ENCODE peak calls at places on chromosomes 11 and 22, in five cellular contexts. B is H1, A is NT2/D1, Y is HepG2, V is GM12878. H is an unnamed sample.

GRCh38 chr11:100741866-100742625 is 55.0 kb downstream of the ARHGAP42 start:
- DNase-seq in B (no peak), A (no peak), Y (no peak), V (no peak), H (no peak)

GRCh38 chr11:122601131-122602125 is 54.1 kb upstream of the UBASH3B start:
- DNase-seq in B (no peak), A (no peak), Y (peak), V (no peak), H (no peak)

GRCh38 chr11:71267807-71268421 is 15.5 kb upstream of the SHANK2 start:
- DNase-seq in B (no peak), A (no peak), Y (no peak), V (no peak), H (no peak)

GRCh38 chr11:65498977-65499712 is at the start of gene MALAT1:
- DNase-seq in B (no peak), A (peak), Y (peak), V (peak), H (peak)

GRCh38 chr11:110376711-110377324 is 52.9 kb upstream of the FDX1 start:
- DNase-seq in B (peak), A (peak), Y (peak), V (peak), H (peak)

GRCh38 chr22:47862394-47862793 is 1099.9 kb downstream of the TBC1D22A start:
- DNase-seq in B (no peak), A (no peak), Y (no peak), V (no peak), H (no peak)

GRCh38 chr11:65298131-65298535 is 16.5 kb upstream of the CDC42EP2 start:
- DNase-seq in B (no peak), A (no peak), Y (no peak), V (no peak), H (no peak)

GRCh38 chr11:11083441-11083840 is 225.6 kb upstream of the ZBED5 start:
- DNase-seq in B (no peak), A (no peak), Y (no peak), V (no peak), H (no peak)

GRCh38 chr11:90493379-90493778 is 270.5 kb upstream of the CHORDC1 start:
- DNase-seq in B (no peak), A (no peak), Y (no peak), V (no peak), H (no peak)

GRCh38 chr22:35191412-35191811 is 65.9 kb upstream of the HMGXB4 start:
- DNase-seq in B (no peak), A (no peak), Y (peak), V (no peak), H (no peak)

GRCh38 chr11:96967616-96968015 is 577.8 kb downstream of the JRKL start:
- DNase-seq in B (no peak), A (no peak), Y (no peak), V (no peak), H (no peak)

GRCh38 chr11:57597971-57598830 is 716 bp downstream of the SERPING1 start:
- DNase-seq in B (peak), A (peak), Y (peak), V (no peak), H (peak)

GRCh38 chr11:126886636-126887035 is 113.9 kb downstream of the KIRREL3 start:
- DNase-seq in B (no peak), A (no peak), Y (no peak), V (no peak), H (no peak)

DNA sequence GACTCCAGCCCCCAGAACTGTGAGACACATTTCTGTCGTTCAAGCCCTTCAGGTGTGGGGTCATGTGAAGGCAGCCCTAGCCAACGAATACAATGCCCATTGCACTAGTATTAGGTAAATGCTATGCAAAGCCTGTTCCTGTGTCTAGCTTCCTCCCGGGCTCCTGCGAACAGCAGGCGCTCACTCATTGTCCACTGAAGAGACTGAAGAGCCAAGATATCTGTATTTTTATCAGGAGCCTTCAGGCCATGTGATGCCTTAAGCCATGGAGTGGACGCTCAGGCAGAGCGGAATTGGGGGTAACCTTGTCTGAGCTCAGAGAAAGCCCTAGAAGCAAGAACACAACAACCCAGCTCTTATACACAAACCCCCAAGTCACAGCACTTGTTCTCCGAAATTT is 4.2 kb upstream of the TMPRSS6 start:
- DNase-seq in B (no peak), A (no peak), Y (no peak), V (no peak), H (no peak)
- TF ChIP-seq SUZ12 in B (no peak), A (no peak), Y (no peak), V (no peak), H (no peak)

DNA sequence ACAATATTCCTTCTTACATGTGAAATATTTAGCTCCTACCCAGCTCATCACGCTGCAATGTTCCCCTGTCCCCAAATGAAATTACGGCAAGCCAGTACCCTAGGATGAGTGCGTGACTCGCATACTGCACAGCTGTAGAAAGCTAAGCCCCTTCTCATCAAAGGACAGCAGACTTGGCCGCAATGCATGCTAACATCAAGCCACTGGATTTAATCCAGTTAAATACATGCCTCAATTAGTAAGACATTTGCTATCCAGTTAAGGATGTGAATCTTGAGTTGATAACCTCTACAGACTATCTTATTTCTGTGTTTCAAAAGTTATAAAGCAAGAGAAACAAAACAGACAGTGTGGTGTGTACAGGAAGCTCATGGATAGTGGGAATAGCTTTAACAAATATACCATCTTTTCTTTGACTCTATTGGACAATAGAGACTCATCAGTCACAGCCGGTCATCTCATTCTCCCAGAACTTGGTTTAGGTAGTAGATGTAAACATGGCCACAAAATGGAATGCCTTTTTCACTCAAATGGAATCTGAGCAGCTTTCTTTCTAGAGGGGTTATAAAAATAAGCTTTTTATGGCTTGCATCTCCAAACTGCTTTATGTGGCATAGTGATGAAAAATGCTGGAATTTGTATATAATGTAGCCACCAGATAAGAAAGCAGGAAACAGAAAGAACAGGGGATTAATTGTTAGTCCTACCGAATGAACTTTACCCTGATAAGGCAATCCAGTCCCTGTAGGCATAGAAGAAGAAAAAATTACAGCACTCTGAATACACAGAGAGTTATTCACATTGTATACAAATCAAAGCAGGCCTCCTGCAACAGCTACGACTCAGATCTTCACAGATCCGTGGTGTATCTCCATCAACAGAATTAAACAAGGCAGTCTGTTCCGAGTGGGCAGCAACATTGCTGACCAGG is 224.1 kb downstream of the CADM1 start:
- DNase-seq in B (no peak), A (no peak), Y (peak), V (no peak), H (no peak)
- TF ChIP-seq SUZ12 in B (no peak), A (no peak), Y (no peak), V (no peak), H (no peak)

DNA sequence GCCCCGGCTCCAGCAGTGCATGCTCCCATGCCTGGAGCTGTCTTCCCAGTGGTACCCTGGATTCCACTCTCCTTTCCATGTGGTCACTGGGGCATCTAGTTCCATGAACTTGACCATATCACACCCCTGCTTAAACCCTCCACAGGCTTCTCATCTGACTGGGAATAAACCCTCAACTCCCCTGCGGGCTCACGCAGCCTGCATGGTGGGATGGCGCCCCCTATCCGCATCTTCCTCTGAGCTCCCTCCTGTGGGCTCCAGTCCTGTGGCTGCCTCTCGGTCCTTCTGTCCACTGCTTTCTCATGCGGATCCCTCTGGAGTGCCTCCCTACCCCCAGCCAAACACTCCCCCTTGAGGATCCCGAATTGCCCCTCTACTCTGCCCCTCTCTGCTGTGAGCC is 41.4 kb upstream of the TTLL12 start:
- DNase-seq in B (peak), A (peak), Y (no peak), V (no peak), H (peak)
- TF ChIP-seq SUZ12 in B (no peak), A (no peak), Y (no peak), V (no peak), H (no peak)

GRCh38 chr11:85603220-85603619 is 23.9 kb downstream of the DLG2 start:
- DNase-seq in B (no peak), A (no peak), Y (no peak), V (no peak), H (no peak)
- TF ChIP-seq SUZ12 in B (no peak), A (no peak), Y (no peak), V (no peak), H (no peak)

DNA sequence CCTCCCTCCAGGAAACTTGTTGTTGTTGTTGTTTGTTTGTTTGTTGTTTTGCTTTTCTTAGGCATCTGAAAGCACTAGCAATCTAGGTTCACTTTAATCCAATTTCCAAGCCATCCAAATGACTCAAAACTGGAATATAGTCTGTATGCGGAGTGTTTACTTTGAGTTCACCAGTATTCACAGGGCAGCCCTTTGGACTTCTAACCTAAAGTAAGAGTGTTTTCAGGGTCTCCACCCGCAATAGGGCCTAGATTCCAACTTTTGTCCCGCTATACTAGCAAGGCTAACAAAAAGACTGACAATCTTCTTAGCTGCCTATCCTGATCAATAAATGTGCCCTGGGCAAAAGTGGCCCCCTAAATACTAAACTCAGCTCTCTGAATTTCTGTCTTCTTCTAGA is 13.6 kb downstream of the PGM2L1 start:
- DNase-seq in B (no peak), A (no peak), Y (peak), V (no peak), H (no peak)
- TF ChIP-seq SUZ12 in B (no peak), A (no peak), Y (no peak), V (no peak), H (no peak)

GRCh38 chr11:95352733-95353346 is 121.8 kb upstream of the SESN3 start:
- DNase-seq in B (no peak), A (no peak), Y (no peak), V (no peak), H (no peak)

GRCh38 chr11:95345651-95346050 is 114.6 kb upstream of the SESN3 start:
- DNase-seq in B (no peak), A (no peak), Y (no peak), V (no peak), H (no peak)

GRCh38 chr11:95346207-95346718 is 115.3 kb upstream of the SESN3 start:
- DNase-seq in B (no peak), A (no peak), Y (no peak), V (no peak), H (no peak)

GRCh38 chr11:95345243-95345642 is 114.2 kb upstream of the SESN3 start:
- DNase-seq in B (no peak), A (no peak), Y (no peak), V (no peak), H (no peak)

DNA sequence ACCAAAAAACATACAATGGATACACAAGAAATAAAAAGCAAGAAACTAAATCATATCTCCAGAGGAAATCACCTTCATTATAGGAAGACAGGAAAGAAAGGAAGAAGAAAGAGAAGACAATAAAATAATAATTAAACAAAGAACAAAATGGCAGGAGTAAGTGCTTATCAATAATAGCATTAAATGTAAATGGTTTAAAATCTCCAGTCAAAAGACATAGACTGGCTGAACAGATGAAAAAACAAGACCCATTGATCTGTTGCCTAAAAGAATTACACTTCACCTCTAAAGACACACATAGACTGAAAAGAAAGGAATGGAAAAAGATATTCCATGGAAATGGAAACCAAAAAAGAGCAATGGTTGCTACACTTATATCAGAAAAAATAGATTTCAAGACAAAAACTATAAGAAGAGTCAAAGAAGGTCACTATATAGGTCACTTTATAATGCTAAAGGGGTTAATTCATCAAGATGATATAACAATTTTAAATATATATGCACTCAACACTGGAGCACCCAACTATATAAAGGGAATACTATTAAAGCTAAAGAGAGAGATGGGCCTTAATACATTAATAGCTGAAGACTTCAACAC is 118.4 kb upstream of the SESN3 start:
- DNase-seq in B (no peak), A (no peak), Y (no peak), V (no peak), H (no peak)
- TF ChIP-seq SUZ12 in B (no peak), A (no peak), Y (no peak), V (no peak), H (no peak)

GRCh38 chr22:36384766-36385400 is 2.9 kb downstream of the MYH9 start:
- DNase-seq in B (no peak), A (no peak), Y (no peak), V (no peak), H (no peak)

GRCh38 chr22:36387664-36387913 is 178 bp downstream of the MYH9 start:
- DNase-seq in B (no peak), A (no peak), Y (no peak), V (no peak), H (no peak)

GRCh38 chr22:36386900-36387663 is 685 bp downstream of the MYH9 start:
- DNase-seq in B (no peak), A (no peak), Y (no peak), V (no peak), H (peak)

GRCh38 chr22:36385491-36386350 is 2.0 kb downstream of the MYH9 start:
- DNase-seq in B (no peak), A (no peak), Y (peak), V (no peak), H (no peak)

GRCh38 chr22:36386351-36386899 is 1.3 kb downstream of the MYH9 start:
- DNase-seq in B (no peak), A (no peak), Y (no peak), V (peak), H (no peak)
- TF ChIP-seq SUZ12 in B (no peak), A (no peak), Y (no peak), V (no peak), H (no peak)